ENCODE peak calls at places on chromosome 11, in nine cellular contexts. W is HFF-Myc; K is activated T-cell treated with anti-CD3 and anti-CD28 coated beads for 1 hour; P is HTR-8/SVneo; L is small intestine; U is heart right ventricle; A is BJ; F is activated CD8-positive, alpha-beta memory T cell treated with anti-CD3 and anti-CD28 coated beads for 24 hours; S is nephron progenitor cell. V is an unnamed sample.
A peak's percentile ranks its signal among the peaks of the same experiment; 100 is the strongest.

GRCh38 chr11:61695917-61696316 is 15.7 kb downstream of the DAGLA start:
- DNase-seq in W (peak; percentile 49), K (peak; percentile 83), U (peak; percentile 74), L (peak; percentile 81), F (peak; percentile 93), S (no peak), P (peak; percentile 89), A (peak; percentile 29), V (peak; percentile 85)

GRCh38 chr11:61587541-61587941 is 6.7 kb upstream of the SYT7 start:
- DNase-seq in P (no peak), K (peak; percentile 31), F (no peak), L (no peak), A (no peak), U (peak; percentile 69), W (no peak), S (peak; percentile 72), V (peak; percentile 60)

GRCh38 chr11:120055646-120056045 is 82.3 kb downstream of the TRIM29 start:
- DNase-seq in F (no peak), W (no peak), L (no peak), A (peak; percentile 29), K (no peak), S (no peak), P (no peak), U (no peak), V (no peak)

GRCh38 chr11:70647188-70648166 is 249.1 kb downstream of the CTTN start:
- DNase-seq in K (no peak), F (no peak), W (no peak), S (no peak), A (no peak), L (no peak), U (no peak), P (no peak), V (no peak)

GRCh38 chr11:61742391-61742790 is 10.0 kb upstream of the MYRF start:
- DNase-seq in U (no peak), K (no peak), S (no peak), A (no peak), F (no peak), L (no peak), P (no peak), W (no peak), V (peak; percentile 79)

GRCh38 chr11:67680701-67681472 is 6.5 kb upstream of the ALDH3B2 start:
- DNase-seq in L (no peak), F (no peak), A (no peak), K (no peak), W (no peak), U (no peak), S (no peak), P (no peak), V (no peak)

GRCh38 chr11:71080239-71081097 is 171.9 kb downstream of the SHANK2 start:
- DNase-seq in P (peak; percentile 68), F (peak; percentile 59), L (peak; percentile 68), W (peak; percentile 15), S (peak; percentile 81), A (no peak), U (peak; percentile 27), K (no peak), V (peak; percentile 89)

GRCh38 chr11:65855927-65856363 is 2.0 kb downstream of the CFL1 start:
- DNase-seq in K (no peak), P (no peak), S (no peak), U (no peak), F (no peak), L (peak; percentile 39), A (no peak), W (no peak), V (no peak)

GRCh38 chr11:122137081-122137793 is 21.2 kb upstream of the BLID start:
- DNase-seq in A (peak; percentile 90), P (peak; percentile 70), F (no peak), K (no peak), S (no peak), U (no peak), W (peak; percentile 75), L (no peak), V (no peak)

GRCh38 chr11:77874206-77874605 is 53.3 kb downstream of the AAMDC start:
- DNase-seq in W (no peak), U (no peak), S (no peak), P (no peak), F (no peak), L (no peak), A (no peak), K (no peak), V (no peak)

GRCh38 chr11:34977039-34977906 is 60.9 kb downstream of the PDHX start:
- DNase-seq in L (no peak), K (no peak), P (peak; percentile 48), U (no peak), S (no peak), F (no peak), A (peak; percentile 46), W (peak; percentile 90), V (peak; percentile 65)

V was measured in HT-29.